ENCODE peak calls at places on chromosomes 11 and 22, in five cellular contexts. One of them, this sample, is unnamed.

GRCh38 chr11:86182976-86183584 is 61.5 kb upstream of the EED start:
- DNase-seq in HL-60: peak
- DNase-seq in type B pancreatic cell: no peak
- DNase-seq in ovary: no peak
- DNase-seq in transverse colon: peak
- DNase-seq in this sample: no peak

GRCh38 chr11:101470881-101471535 is 112.8 kb downstream of the TRPC6 start:
- DNase-seq in transverse colon: no peak
- DNase-seq in ovary: no peak
- DNase-seq in HL-60: no peak
- DNase-seq in type B pancreatic cell: no peak
- DNase-seq in this sample: no peak

GRCh38 chr22:18121436-18122253 is 11.0 kb downstream of the TUBA8 start:
- DNase-seq in HL-60: no peak
- DNase-seq in type B pancreatic cell: no peak
- DNase-seq in transverse colon: no peak
- DNase-seq in ovary: no peak
- DNase-seq in this sample: no peak

GRCh38 chr11:64067257-64067993 is 31.7 kb downstream of the FLRT1 start:
- DNase-seq in transverse colon: no peak
- DNase-seq in HL-60: no peak
- DNase-seq in type B pancreatic cell: no peak
- DNase-seq in ovary: no peak
- DNase-seq in this sample: no peak

GRCh38 chr11:2799881-2800654 is 85.5 kb downstream of the CDKN1C start:
- DNase-seq in ovary: peak
- DNase-seq in type B pancreatic cell: peak
- DNase-seq in transverse colon: peak
- DNase-seq in HL-60: no peak
- DNase-seq in this sample: peak

GRCh38 chr11:60959445-60959844 is 7.5 kb upstream of the SLC15A3 start:
- DNase-seq in HL-60: no peak
- DNase-seq in type B pancreatic cell: no peak
- DNase-seq in transverse colon: no peak
- DNase-seq in ovary: no peak
- DNase-seq in this sample: no peak

GRCh38 chr11:63866211-63866610 is 27.3 kb downstream of the MARK2 start:
- DNase-seq in ovary: no peak
- DNase-seq in HL-60: peak
- DNase-seq in type B pancreatic cell: no peak
- DNase-seq in transverse colon: peak
- DNase-seq in this sample: no peak

GRCh38 chr11:5809905-5810792 is 1.4 kb downstream of the OR52N2 start:
- DNase-seq in type B pancreatic cell: no peak
- DNase-seq in transverse colon: no peak
- DNase-seq in ovary: no peak
- DNase-seq in HL-60: no peak
- DNase-seq in this sample: no peak

GRCh38 chr11:9974375-9974774 is 310.5 kb downstream of the SWAP70 start:
- DNase-seq in HL-60: no peak
- DNase-seq in type B pancreatic cell: no peak
- DNase-seq in ovary: no peak
- DNase-seq in transverse colon: no peak
- DNase-seq in this sample: no peak

GRCh38 chr22:23218867-23219251 is 38.5 kb downstream of the BCR start:
- DNase-seq in type B pancreatic cell: no peak
- DNase-seq in ovary: peak
- DNase-seq in HL-60: peak
- DNase-seq in transverse colon: peak
- DNase-seq in this sample: no peak

GRCh38 chr22:45101828-45102227 is 61.9 kb upstream of the NUP50 start:
- DNase-seq in HL-60: peak
- DNase-seq in ovary: peak
- DNase-seq in type B pancreatic cell: no peak
- DNase-seq in transverse colon: peak
- DNase-seq in this sample: no peak

GRCh38 chr11:65129649-65130441 is 4.5 kb downstream of the SYVN1 start:
- DNase-seq in transverse colon: no peak
- DNase-seq in type B pancreatic cell: no peak
- DNase-seq in HL-60: no peak
- DNase-seq in ovary: no peak
- DNase-seq in this sample: no peak

GRCh38 chr11:32729976-32730375 is 64.5 kb downstream of the CCDC73 start:
- DNase-seq in HL-60: no peak
- DNase-seq in type B pancreatic cell: no peak
- DNase-seq in ovary: no peak
- DNase-seq in transverse colon: no peak
- DNase-seq in this sample: no peak

GRCh38 chr22:27416553-27417427 is 384.8 kb downstream of the MN1 start:
- DNase-seq in HL-60: no peak
- DNase-seq in type B pancreatic cell: no peak
- DNase-seq in ovary: no peak
- DNase-seq in transverse colon: no peak
- DNase-seq in this sample: no peak

GRCh38 chr11:76646882-76647534 is 23.5 kb downstream of the LRRC32 start:
- DNase-seq in ovary: no peak
- DNase-seq in transverse colon: no peak
- DNase-seq in type B pancreatic cell: no peak
- DNase-seq in HL-60: no peak
- DNase-seq in this sample: no peak

GRCh38 chr11:71169328-71169727 is 83.0 kb downstream of the SHANK2 start:
- DNase-seq in type B pancreatic cell: no peak
- DNase-seq in transverse colon: no peak
- DNase-seq in HL-60: no peak
- DNase-seq in ovary: no peak
- DNase-seq in this sample: no peak

GRCh38 chr11:100830978-100831732 is 144.1 kb downstream of the ARHGAP42 start:
- DNase-seq in ovary: no peak
- DNase-seq in HL-60: no peak
- DNase-seq in type B pancreatic cell: no peak
- DNase-seq in transverse colon: no peak
- DNase-seq in this sample: no peak

GRCh38 chr22:45678961-45679912 is 7.6 kb downstream of the ATXN10 start:
- DNase-seq in ovary: no peak
- DNase-seq in type B pancreatic cell: no peak
- DNase-seq in HL-60: no peak
- DNase-seq in transverse colon: no peak
- DNase-seq in this sample: no peak

GRCh38 chr22:45516923-45517675 is 14.4 kb downstream of the FBLN1 start:
- DNase-seq in HL-60: no peak
- DNase-seq in ovary: no peak
- DNase-seq in type B pancreatic cell: no peak
- DNase-seq in transverse colon: no peak
- DNase-seq in this sample: no peak

GRCh38 chr11:12003329-12003728 is 5.1 kb downstream of the DKK3 start:
- DNase-seq in transverse colon: no peak
- DNase-seq in ovary: no peak
- DNase-seq in HL-60: no peak
- DNase-seq in type B pancreatic cell: no peak
- DNase-seq in this sample: no peak

GRCh38 chr11:35969089-35970046 is 25.5 kb downstream of the LDLRAD3 start:
- DNase-seq in ovary: no peak
- DNase-seq in type B pancreatic cell: no peak
- DNase-seq in HL-60: no peak
- DNase-seq in transverse colon: peak
- DNase-seq in this sample: no peak

GRCh38 chr11:48051217-48051848 is 71.0 kb downstream of the PTPRJ start:
- DNase-seq in HL-60: peak
- DNase-seq in transverse colon: no peak
- DNase-seq in type B pancreatic cell: no peak
- DNase-seq in ovary: no peak
- DNase-seq in this sample: no peak

GRCh38 chr11:27437824-27438594 is 34.6 kb downstream of the LGR4 start:
- DNase-seq in transverse colon: no peak
- DNase-seq in ovary: no peak
- DNase-seq in HL-60: no peak
- DNase-seq in type B pancreatic cell: no peak
- DNase-seq in this sample: no peak

GRCh38 chr11:119049081-119049480 is 7.9 kb downstream of the HYOU1 start:
- DNase-seq in HL-60: no peak
- DNase-seq in transverse colon: no peak
- DNase-seq in type B pancreatic cell: no peak
- DNase-seq in ovary: no peak
- DNase-seq in this sample: no peak

GRCh38 chr22:21683401-21683811 is 17.6 kb downstream of the PPIL2 start:
- DNase-seq in HL-60: no peak
- DNase-seq in ovary: no peak
- DNase-seq in transverse colon: no peak
- DNase-seq in type B pancreatic cell: no peak
- DNase-seq in this sample: no peak

GRCh38 chr22:40400173-40400572 is 29.8 kb downstream of the SGSM3 start:
- DNase-seq in transverse colon: peak
- DNase-seq in HL-60: peak
- DNase-seq in type B pancreatic cell: no peak
- DNase-seq in ovary: no peak
- DNase-seq in this sample: no peak

GRCh38 chr11:110128161-110128560 is 35.0 kb downstream of the ZC3H12C start:
- DNase-seq in HL-60: no peak
- DNase-seq in transverse colon: no peak
- DNase-seq in ovary: no peak
- DNase-seq in type B pancreatic cell: no peak
- DNase-seq in this sample: no peak

GRCh38 chr11:29120329-29120695 is 896.5 kb downstream of the KCNA4 start:
- DNase-seq in HL-60: no peak
- DNase-seq in transverse colon: no peak
- DNase-seq in type B pancreatic cell: no peak
- DNase-seq in ovary: no peak
- DNase-seq in this sample: no peak

GRCh38 chr11:114891911-114892310 is 213.6 kb downstream of the NXPE2 start:
- DNase-seq in ovary: no peak
- DNase-seq in type B pancreatic cell: no peak
- DNase-seq in HL-60: no peak
- DNase-seq in transverse colon: no peak
- DNase-seq in this sample: no peak

GRCh38 chr22:19149047-19149883 is 827 bp downstream of the GSC2 start:
- DNase-seq in ovary: no peak
- DNase-seq in type B pancreatic cell: no peak
- DNase-seq in HL-60: peak
- DNase-seq in transverse colon: no peak
- DNase-seq in this sample: no peak

GRCh38 chr11:36627471-36627870 is 29.4 kb upstream of the RAG2 start:
- DNase-seq in HL-60: no peak
- DNase-seq in type B pancreatic cell: no peak
- DNase-seq in ovary: no peak
- DNase-seq in transverse colon: no peak
- DNase-seq in this sample: no peak

GRCh38 chr11:94303884-94304459 is 408 bp upstream of the IZUMO1R start:
- DNase-seq in ovary: no peak
- DNase-seq in type B pancreatic cell: no peak
- DNase-seq in transverse colon: no peak
- DNase-seq in HL-60: no peak
- DNase-seq in this sample: no peak

GRCh38 chr22:31346733-31347250 is 646 bp upstream of the PATZ1 start:
- DNase-seq in transverse colon: peak
- DNase-seq in HL-60: peak
- DNase-seq in ovary: peak
- DNase-seq in type B pancreatic cell: peak
- DNase-seq in this sample: no peak

GRCh38 chr11:64716471-64717267 is 6.3 kb downstream of the NRXN2 start:
- DNase-seq in transverse colon: no peak
- DNase-seq in type B pancreatic cell: no peak
- DNase-seq in HL-60: no peak
- DNase-seq in ovary: no peak
- DNase-seq in this sample: no peak

GRCh38 chr11:87421422-87421821 is 383.7 kb downstream of the TMEM135 start:
- DNase-seq in ovary: no peak
- DNase-seq in transverse colon: peak
- DNase-seq in HL-60: peak
- DNase-seq in type B pancreatic cell: no peak
- DNase-seq in this sample: no peak

GRCh38 chr11:133993921-133994320 is 37.2 kb upstream of the IGSF9B start:
- DNase-seq in transverse colon: no peak
- DNase-seq in HL-60: no peak
- DNase-seq in ovary: no peak
- DNase-seq in type B pancreatic cell: no peak
- DNase-seq in this sample: no peak

DNA sequence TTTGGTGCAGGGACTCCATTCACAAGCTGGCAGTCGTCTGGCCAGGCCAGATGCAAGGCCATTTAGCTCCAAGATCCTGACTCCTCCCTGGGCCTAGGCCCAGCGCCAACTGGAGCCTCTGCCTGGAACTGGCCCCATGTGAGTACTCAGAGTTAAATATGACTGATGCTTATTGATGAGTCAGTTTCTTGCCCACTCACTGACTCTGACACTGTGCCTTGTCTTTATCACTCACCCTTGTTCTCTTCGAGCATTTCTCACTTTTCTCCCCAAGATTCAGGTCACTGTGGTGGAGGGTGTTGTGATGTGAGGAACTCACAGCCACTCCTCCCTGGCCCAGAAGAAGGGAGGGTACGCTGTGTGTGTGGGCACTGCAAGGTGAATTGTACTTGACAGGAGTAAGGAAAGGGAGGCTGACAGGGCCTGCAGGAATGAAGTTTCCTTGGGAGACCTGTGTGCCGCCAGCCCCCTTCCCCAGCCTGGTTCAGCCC is 23.2 kb upstream of the ST3GAL4 start:
- DNase-seq in type B pancreatic cell: no peak
- DNase-seq in ovary: peak
- DNase-seq in transverse colon: no peak
- DNase-seq in HL-60: no peak
- DNase-seq in this sample: peak
- TF ChIP-seq CTCF in type B pancreatic cell: no peak
- TF ChIP-seq CTCF in ovary: no peak
- TF ChIP-seq CTCF in transverse colon: no peak
- TF ChIP-seq CTCF in HL-60: no peak
- TF ChIP-seq CTCF in this sample: no peak

DNA sequence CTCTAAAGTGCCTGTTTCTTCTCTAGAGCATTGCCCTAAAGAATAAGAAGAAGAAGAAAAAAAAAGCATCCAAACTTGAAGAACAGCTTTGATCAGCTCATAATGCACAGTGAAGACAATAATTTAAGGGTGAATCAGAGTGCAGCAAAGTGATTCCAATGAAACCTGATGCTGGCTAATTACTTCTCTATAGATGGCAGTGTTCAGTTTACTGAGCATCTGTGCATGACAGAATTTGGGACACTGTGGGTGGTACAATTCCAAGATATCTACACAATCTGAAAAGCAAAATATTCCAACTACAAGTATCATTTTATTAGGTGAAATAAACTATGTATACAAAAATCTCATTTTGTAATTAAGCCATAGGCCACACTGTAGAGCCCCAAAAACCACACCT is 450.5 kb upstream of the CCDC90B start:
- DNase-seq in ovary: no peak
- DNase-seq in HL-60: no peak
- DNase-seq in transverse colon: no peak
- DNase-seq in type B pancreatic cell: no peak
- DNase-seq in this sample: no peak
- TF ChIP-seq CTCF in ovary: no peak
- TF ChIP-seq CTCF in HL-60: no peak
- TF ChIP-seq CTCF in transverse colon: no peak
- TF ChIP-seq CTCF in type B pancreatic cell: no peak
- TF ChIP-seq CTCF in this sample: no peak

GRCh38 chr11:126764221-126764620 is 236.3 kb downstream of the KIRREL3 start:
- DNase-seq in ovary: no peak
- DNase-seq in transverse colon: no peak
- DNase-seq in HL-60: no peak
- DNase-seq in type B pancreatic cell: no peak
- DNase-seq in this sample: no peak
- TF ChIP-seq CTCF in ovary: no peak
- TF ChIP-seq CTCF in transverse colon: no peak
- TF ChIP-seq CTCF in HL-60: no peak
- TF ChIP-seq CTCF in type B pancreatic cell: no peak
- TF ChIP-seq CTCF in this sample: no peak

GRCh38 chr22:34354071-34354817 is 434.0 kb upstream of the LARGE1 start:
- DNase-seq in HL-60: no peak
- DNase-seq in type B pancreatic cell: no peak
- DNase-seq in transverse colon: no peak
- DNase-seq in ovary: no peak
- DNase-seq in this sample: no peak
- TF ChIP-seq CTCF in HL-60: no peak
- TF ChIP-seq CTCF in type B pancreatic cell: no peak
- TF ChIP-seq CTCF in transverse colon: no peak
- TF ChIP-seq CTCF in ovary: no peak
- TF ChIP-seq CTCF in this sample: no peak